ENCODE peak calls at places on chromosomes 3 and 15, in seven cellular contexts. R is suprapubic skin, U is HepG2, D is sigmoid colon, V is GM12878, F is A549, N is stomach. B is an unnamed sample.

GRCh38 chr3:40043444-40043755 is 234.0 kb downstream of the MYRIP start:
- DNase-seq in R (no peak), U (no peak), D (no peak), V (no peak), F (no peak), N (no peak), B (no peak)

GRCh38 chr3:31361391-31362273 is 171.1 kb upstream of the STT3B start:
- DNase-seq in R (no peak), U (no peak), D (no peak), V (no peak), F (no peak), N (no peak), B (no peak)

GRCh38 chr3:42497009-42497731 is 5.3 kb upstream of the VIPR1 start:
- DNase-seq in R (peak; percentile 69), U (peak; percentile 40), D (peak; percentile 24), V (no peak), F (peak; percentile 72), N (peak; percentile 22), B (no peak)

GRCh38 chr15:76059320-76060097 is at the start of gene TMEM266:
- DNase-seq in R (no peak), U (no peak), D (no peak), V (no peak), F (peak; percentile 43), N (peak; percentile 43), B (peak; percentile 15)

GRCh38 chr3:185729335-185729715 is 95.5 kb downstream of the IGF2BP2 start:
- DNase-seq in R (no peak), U (no peak), D (no peak), V (no peak), F (peak; percentile 35), N (no peak), B (no peak)

GRCh38 chr15:83207622-83208356 is at the start of gene HDGFL3:
- DNase-seq in R (peak; percentile 87), U (no peak), D (peak; percentile 81), V (no peak), F (peak; percentile 74), N (peak; percentile 46), B (peak; percentile 45)

GRCh38 chr15:53462631-53463030 is 296.8 kb downstream of the WDR72 start:
- DNase-seq in R (no peak), U (no peak), D (no peak), V (no peak), F (no peak), N (no peak), B (no peak)

GRCh38 chr15:28107111-28107893 is 8.2 kb upstream of the OCA2 start:
- DNase-seq in R (peak; percentile 72), U (no peak), D (peak; percentile 57), V (no peak), F (no peak), N (no peak), B (no peak)

GRCh38 chr3:161766301-161766700 is 269.7 kb downstream of the OTOL1 start:
- DNase-seq in R (no peak), U (no peak), D (no peak), V (no peak), F (no peak), N (no peak), B (no peak)

GRCh38 chr3:25664066-25664809 is 469 bp downstream of the TOP2B start:
- DNase-seq in R (peak; percentile 82), U (peak; percentile 29), D (peak; percentile 84), V (no peak), F (peak; percentile 42), N (peak; percentile 68), B (peak; percentile 77)

GRCh38 chr3:117853923-117854322 is 1144.3 kb downstream of the TUSC7 start:
- DNase-seq in R (no peak), U (no peak), D (no peak), V (no peak), F (peak; percentile 87), N (no peak), B (no peak)

GRCh38 chr3:152267319-152267689 is 1.4 kb upstream of the MBNL1 start:
- DNase-seq in R (no peak), U (no peak), D (no peak), V (no peak), F (no peak), N (no peak), B (no peak)

GRCh38 chr3:72213296-72214064 is 428.5 kb upstream of the PROK2 start:
- DNase-seq in R (no peak), U (no peak), D (no peak), V (no peak), F (no peak), N (no peak), B (no peak)

GRCh38 chr3:45491344-45491743 is 103.0 kb downstream of the LARS2 start:
- DNase-seq in R (no peak), U (no peak), D (no peak), V (no peak), F (no peak), N (no peak), B (no peak)

GRCh38 chr3:14177580-14178246 is 688 bp downstream of the XPC start:
- DNase-seq in R (no peak), U (peak; percentile 15), D (no peak), V (no peak), F (no peak), N (no peak), B (no peak)

GRCh38 chr15:35427496-35427895 is 118.5 kb downstream of the DPH6 start:
- DNase-seq in R (no peak), U (no peak), D (no peak), V (no peak), F (no peak), N (no peak), B (no peak)

GRCh38 chr15:96349933-96350292 is 19.4 kb downstream of the NR2F2 start:
- DNase-seq in R (no peak), U (no peak), D (no peak), V (no peak), F (no peak), N (no peak), B (no peak)

GRCh38 chr3:47515864-47516319 is 2.4 kb upstream of the ELP6 start:
- DNase-seq in R (no peak), U (no peak), D (no peak), V (no peak), F (no peak), N (no peak), B (no peak)

GRCh38 chr3:47515100-47515499 is 1.6 kb upstream of the ELP6 start:
- DNase-seq in R (no peak), U (no peak), D (no peak), V (no peak), F (no peak), N (no peak), B (no peak)

GRCh38 chr3:47517937-47518336 is 4.4 kb upstream of the ELP6 start:
- DNase-seq in R (no peak), U (no peak), D (no peak), V (no peak), F (no peak), N (no peak), B (no peak)

GRCh38 chr3:47512416-47513124 is 942 bp downstream of the ELP6 start:
- DNase-seq in R (no peak), U (no peak), D (peak; percentile 66), V (no peak), F (no peak), N (no peak), B (peak; percentile 23)

DNA sequence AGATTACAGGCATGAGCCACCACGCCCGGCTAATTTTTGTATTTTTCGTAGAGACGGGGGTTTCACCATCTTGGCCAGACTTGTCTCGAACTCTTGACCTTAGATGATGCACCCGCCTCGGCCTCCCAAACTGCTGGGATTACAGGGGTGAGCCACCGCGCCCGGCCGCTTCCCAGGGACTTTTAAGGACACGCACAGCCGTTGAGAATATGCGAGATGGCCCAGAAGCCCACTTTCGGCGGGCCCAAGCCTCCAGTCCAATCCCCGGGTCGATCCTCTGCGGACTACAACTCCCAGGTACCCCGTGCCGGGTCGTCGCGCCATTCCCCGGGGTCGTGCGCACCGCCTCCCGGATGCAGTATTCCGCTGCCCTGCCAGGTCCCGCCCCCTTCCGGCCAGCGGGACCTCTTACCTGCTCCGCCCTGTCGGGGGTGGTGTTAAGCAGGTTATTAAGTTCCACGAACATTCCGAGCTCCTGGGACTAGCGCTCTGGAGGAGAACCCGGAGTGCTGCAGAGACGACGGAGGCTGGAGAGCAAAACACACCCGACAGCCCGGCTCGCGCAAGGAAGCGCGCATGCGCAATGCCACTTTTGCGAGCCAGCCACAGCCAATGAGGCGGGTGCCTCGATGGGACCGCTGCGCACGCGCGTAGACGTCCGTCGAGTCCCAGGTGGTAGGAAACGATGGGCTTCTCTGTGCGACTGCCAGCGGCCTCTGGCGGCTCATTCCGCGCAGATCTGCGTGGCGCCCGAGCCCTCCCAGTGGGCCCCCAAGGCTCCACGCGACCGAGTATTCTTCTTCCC is at the start of gene ELP6:
- DNase-seq in R (peak; percentile 97), U (peak; percentile 91), D (peak; percentile 99), V (peak; percentile 88), F (peak; percentile 94), N (peak; percentile 97), B (peak; percentile 97)
- TF ChIP-seq EP300 in R (no peak), U (no peak), D (no peak), V (no peak), F (no peak), N (no peak), B (no peak)

GRCh38 chr15:49270541-49271421 is 100.7 kb downstream of the GALK2 start:
- DNase-seq in R (no peak), U (no peak), D (no peak), V (no peak), F (no peak), N (no peak), B (no peak)
- H3K4me3 ChIP-seq in R (no peak overlapping the region), U (no peak overlapping the region), D (no peak overlapping the region), V (no peak overlapping the region), F (no peak overlapping the region), N (no peak overlapping the region), B (no peak overlapping the region)

DNA sequence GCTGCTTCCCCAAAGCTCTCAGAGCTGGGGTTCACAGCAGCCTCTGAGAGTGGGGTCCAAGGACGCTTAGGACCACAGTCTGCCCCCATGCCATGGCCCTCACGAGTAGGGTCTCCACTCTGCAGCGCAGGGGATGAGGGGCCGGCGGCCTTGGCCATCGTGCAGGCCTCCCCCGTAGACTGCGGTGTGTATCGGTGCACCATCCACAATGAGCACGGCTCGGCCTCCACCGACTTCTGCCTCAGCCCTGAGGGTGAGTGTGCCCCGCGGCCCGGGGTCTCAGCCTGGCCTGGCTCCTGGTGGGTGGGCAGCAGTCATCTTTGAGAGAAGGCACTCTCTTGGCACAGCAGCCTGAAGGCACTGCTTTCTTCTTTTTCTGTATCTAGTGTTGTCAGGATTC is 24.8 kb upstream of the SLC28A1 start:
- DNase-seq in R (no peak), U (no peak), D (no peak), V (no peak), F (no peak), N (no peak), B (no peak)
- H3K4me1 ChIP-seq in R (peaks cover 23% of the 10 kb centered on the region), U (peaks cover 46% of the 10 kb centered on the region), D (no peaks in the 10 kb centered on the region), V (no peaks in the 10 kb centered on the region), F (peaks cover 16% of the 10 kb centered on the region), N (peaks cover 3% of the 10 kb centered on the region), B (no peaks in the 10 kb centered on the region)

GRCh38 chr3:64084640-64085039 is 61.3 kb upstream of the PSMD6 start:
- DNase-seq in R (no peak), U (peak; percentile 24), D (no peak), V (no peak), F (peak; percentile 96), N (no peak), B (no peak)

GRCh38 chr3:64088408-64089136 is 65.3 kb upstream of the PSMD6 start:
- DNase-seq in R (no peak), U (no peak), D (no peak), V (no peak), F (peak; percentile 52), N (no peak), B (no peak)

GRCh38 chr3:64083588-64083974 is 60.3 kb upstream of the PSMD6 start:
- DNase-seq in R (no peak), U (no peak), D (no peak), V (no peak), F (no peak), N (no peak), B (no peak)

GRCh38 chr3:64082917-64083587 is 59.8 kb upstream of the PSMD6 start:
- DNase-seq in R (no peak), U (no peak), D (no peak), V (no peak), F (no peak), N (no peak), B (no peak)

GRCh38 chr3:64086479-64086878 is 63.2 kb upstream of the PSMD6 start:
- DNase-seq in R (no peak), U (peak; percentile 26), D (no peak), V (no peak), F (no peak), N (no peak), B (no peak)
- TF ChIP-seq EP300 in R (no peak), U (no peak), D (no peak), V (no peak), F (no peak), N (no peak), B (no peak)